ENCODE peak calls at places on chromosome 19, in eight cellular contexts. N is mucosa of descending colon, S is choroid plexus epithelial cell, U is body of pancreas, D is uterus, X is brain microvascular endothelial cell, H is psoas muscle, A is fibroblast of the aortic adventitia. W is an unnamed sample.
A peak's percentile ranks its signal among the peaks of the same experiment; 100 is the strongest.

GRCh38 chr19:50745221-50745620 is 22.1 kb downstream of the CLEC11A start:
- DNase-seq in N (no peak), S (no peak), U (no peak), D (no peak), X (no peak), H (no peak), A (no peak), W (no peak)

GRCh38 chr19:28242317-28242927 is 970.5 kb downstream of the UQCRFS1 start:
- DNase-seq in N (no peak), S (peak; percentile 52), U (peak; percentile 22), D (no peak), X (peak; percentile 12), H (no peak), A (peak; percentile 59), W (no peak)

GRCh38 chr19:2242811-2243210 is 6.2 kb downstream of the SF3A2 start:
- DNase-seq in N (no peak), S (no peak), U (no peak), D (no peak), X (no peak), H (no peak), A (no peak), W (no peak)

GRCh38 chr19:11198769-11199469 is 1.6 kb upstream of the KANK2 start:
- DNase-seq in N (no peak), S (no peak), U (no peak), D (no peak), X (no peak), H (no peak), A (no peak), W (no peak)

GRCh38 chr19:50288954-50289353 is 40.2 kb downstream of the KCNC3 start:
- DNase-seq in N (no peak), S (no peak), U (no peak), D (no peak), X (no peak), H (no peak), A (no peak), W (no peak)

GRCh38 chr19:17424743-17425365 is 5.0 kb downstream of the MVB12A start:
- DNase-seq in N (peak; percentile 31), S (peak; percentile 62), U (no peak), D (no peak), X (peak; percentile 24), H (peak; percentile 34), A (peak; percentile 16), W (no peak)

GRCh38 chr19:44725251-44725650 is 23.3 kb upstream of the BCL3 start:
- DNase-seq in N (peak; percentile 94), S (no peak), U (peak; percentile 87), D (no peak), X (no peak), H (no peak), A (no peak), W (no peak)

GRCh38 chr19:17834350-17835181 is 13.2 kb downstream of the JAK3 start:
- DNase-seq in N (no peak), S (no peak), U (no peak), D (no peak), X (no peak), H (no peak), A (no peak), W (no peak)

GRCh38 chr19:17105548-17105947 is 30.0 kb downstream of the MYO9B start:
- DNase-seq in N (no peak), S (no peak), U (no peak), D (no peak), X (no peak), H (no peak), A (no peak), W (no peak)

GRCh38 chr19:30391554-30392551 is 19.7 kb downstream of the ZNF536 start:
- DNase-seq in N (no peak), S (no peak), U (no peak), D (no peak), X (no peak), H (no peak), A (no peak), W (no peak)

GRCh38 chr19:58007285-58007684 is 4.7 kb upstream of the ZNF606 start:
- DNase-seq in N (no peak), S (peak; percentile 11), U (no peak), D (no peak), X (no peak), H (no peak), A (no peak), W (no peak)

GRCh38 chr19:36032251-36033104 is at the start of gene CLIP3:
- DNase-seq in N (peak; percentile 56), S (peak; percentile 71), U (peak; percentile 41), D (peak; percentile 81), X (peak; percentile 44), H (peak; percentile 61), A (peak; percentile 68), W (no peak)

GRCh38 chr19:45716314-45717130 is 14.2 kb downstream of the FBXO46 start:
- DNase-seq in N (no peak), S (peak; percentile 46), U (peak; percentile 43), D (no peak), X (no peak), H (no peak), A (peak; percentile 32), W (no peak)

GRCh38 chr19:29840066-29840950 is 28.5 kb downstream of the CCNE1 start:
- DNase-seq in N (no peak), S (no peak), U (no peak), D (no peak), X (no peak), H (no peak), A (no peak), W (no peak)

GRCh38 chr19:31503211-31503610 is 154.0 kb upstream of the TSHZ3 start:
- DNase-seq in N (no peak), S (no peak), U (no peak), D (no peak), X (no peak), H (no peak), A (no peak), W (no peak)

GRCh38 chr19:13234518-13234917 is 84.3 kb downstream of the IER2 start:
- DNase-seq in N (peak; percentile 76), S (no peak), U (peak; percentile 69), D (peak; percentile 24), X (no peak), H (peak; percentile 29), A (peak; percentile 31), W (no peak)

GRCh38 chr19:41328818-41329220 is 18.8 kb downstream of the CCDC97 start:
- DNase-seq in N (no peak), S (no peak), U (no peak), D (no peak), X (no peak), H (no peak), A (no peak), W (no peak)
- H3K4me3 ChIP-seq in N (no peak overlapping the region), S (no peak overlapping the region), U (no peak overlapping the region), D (no peak overlapping the region), X (no peak overlapping the region), H (no peak overlapping the region), A (no peak overlapping the region), W (no peak overlapping the region)

GRCh38 chr19:10151521-10151920 is 31.8 kb upstream of the EIF3G start:
- DNase-seq in N (no peak), S (no peak), U (no peak), D (no peak), X (no peak), H (no peak), A (no peak), W (no peak)
- H3K4me3 ChIP-seq in N (no peak overlapping the region), S (no peak overlapping the region), U (no peak overlapping the region), D (no peak overlapping the region), X (no peak overlapping the region), H (no peak overlapping the region), A (no peak overlapping the region), W (no peak overlapping the region)

GRCh38 chr19:4375620-4376228 is 24.6 kb downstream of the SH3GL1 start:
- DNase-seq in N (no peak), S (peak; percentile 67), U (peak; percentile 56), D (peak; percentile 54), X (peak; percentile 59), H (peak; percentile 42), A (peak; percentile 87), W (peak; percentile 50)
- H3K4me3 ChIP-seq in N (no peak overlapping the region), S (no peak overlapping the region), U (no peak overlapping the region), D (no peak overlapping the region), X (no peak overlapping the region), H (peak overlapping the region; percentile 22), A (no peak overlapping the region), W (no peak overlapping the region)

GRCh38 chr19:48868196-48868886 is at the start of gene PLEKHA4:
- DNase-seq in N (peak; percentile 64), S (peak; percentile 53), U (peak; percentile 38), D (peak; percentile 80), X (no peak), H (peak; percentile 88), A (peak; percentile 57), W (no peak)

GRCh38 chr19:48867922-48868195 is 558 bp downstream of the PLEKHA4 start:
- DNase-seq in N (no peak), S (no peak), U (no peak), D (no peak), X (no peak), H (no peak), A (no peak), W (no peak)

GRCh38 chr19:48870048-48870447 is 1.6 kb upstream of the PLEKHA4 start:
- DNase-seq in N (no peak), S (no peak), U (no peak), D (no peak), X (no peak), H (no peak), A (no peak), W (no peak)

GRCh38 chr19:48867119-48867921 is 1.1 kb downstream of the PLEKHA4 start:
- DNase-seq in N (no peak), S (no peak), U (no peak), D (no peak), X (no peak), H (no peak), A (peak; percentile 61), W (no peak)

GRCh38 chr19:48866692-48867091 is 1.7 kb downstream of the PLEKHA4 start:
- DNase-seq in N (no peak), S (no peak), U (no peak), D (no peak), X (no peak), H (no peak), A (peak; percentile 14), W (no peak)
- H3K4me3 ChIP-seq in N (no peak overlapping the region), S (peak overlapping the region; percentile 60), U (no peak overlapping the region), D (no peak overlapping the region), X (no peak overlapping the region), H (peak overlapping the region; percentile 54), A (peak overlapping the region; percentile 78), W (peak overlapping the region; percentile 60)

W was measured in skeletal muscle cell.